ENCODE peak calls at places on chromosomes 2 and 18, in five cellular contexts. One of them, this sample, is unnamed.

GRCh38 chr2:106638609-106639008 is 151.4 kb downstream of the CD8B2 start:
- DNase-seq in transverse colon: no peak
- DNase-seq in A549: no peak
- DNase-seq in ovary: no peak
- DNase-seq in heart left ventricle: no peak
- DNase-seq in this sample: no peak

GRCh38 chr2:146821836-146822316 is 1023.0 kb upstream of the ACVR2A start:
- DNase-seq in transverse colon: no peak
- DNase-seq in A549: no peak
- DNase-seq in ovary: no peak
- DNase-seq in heart left ventricle: no peak
- DNase-seq in this sample: no peak

GRCh38 chr2:72129676-72130340 is 17.9 kb downstream of the CYP26B1 start:
- DNase-seq in transverse colon: no peak
- DNase-seq in A549: no peak
- DNase-seq in ovary: no peak
- DNase-seq in heart left ventricle: no peak
- DNase-seq in this sample: peak; percentile 81

GRCh38 chr2:226607379-226607778 is 192.2 kb downstream of the IRS1 start:
- DNase-seq in transverse colon: no peak
- DNase-seq in A549: peak; percentile 16
- DNase-seq in ovary: no peak
- DNase-seq in heart left ventricle: no peak
- DNase-seq in this sample: no peak

GRCh38 chr2:126761981-126762878 is 106.3 kb downstream of the GYPC start:
- DNase-seq in transverse colon: no peak
- DNase-seq in A549: no peak
- DNase-seq in ovary: no peak
- DNase-seq in heart left ventricle: no peak
- DNase-seq in this sample: no peak

GRCh38 chr2:30239308-30240161 is 8.2 kb downstream of the LBH start:
- DNase-seq in transverse colon: peak; percentile 79
- DNase-seq in A549: peak; percentile 87
- DNase-seq in ovary: peak; percentile 67
- DNase-seq in heart left ventricle: peak; percentile 77
- DNase-seq in this sample: peak; percentile 81

GRCh38 chr2:199851886-199852285 is 894 bp upstream of the FTCDNL1 start:
- DNase-seq in transverse colon: no peak
- DNase-seq in A549: no peak
- DNase-seq in ovary: no peak
- DNase-seq in heart left ventricle: no peak
- DNase-seq in this sample: no peak

GRCh38 chr2:73852020-73852419 is 23.3 kb downstream of the STAMBP start:
- DNase-seq in transverse colon: no peak
- DNase-seq in A549: peak; percentile 45
- DNase-seq in ovary: no peak
- DNase-seq in heart left ventricle: no peak
- DNase-seq in this sample: no peak

GRCh38 chr2:170396799-170397459 is 219.0 kb downstream of the MYO3B start:
- DNase-seq in transverse colon: no peak
- DNase-seq in A549: peak; percentile 19
- DNase-seq in ovary: no peak
- DNase-seq in heart left ventricle: no peak
- DNase-seq in this sample: no peak

GRCh38 chr2:31996571-31997150 is 14.1 kb downstream of the MEMO1 start:
- DNase-seq in transverse colon: no peak
- DNase-seq in A549: no peak
- DNase-seq in ovary: no peak
- DNase-seq in heart left ventricle: no peak
- DNase-seq in this sample: no peak

GRCh38 chr2:217632036-217632435 is 370.8 kb downstream of the TNS1 start:
- DNase-seq in transverse colon: peak; percentile 44
- DNase-seq in A549: no peak
- DNase-seq in ovary: peak; percentile 43
- DNase-seq in heart left ventricle: no peak
- DNase-seq in this sample: no peak

GRCh38 chr2:28394997-28395333 is 2.3 kb downstream of the FOSL2 start:
- DNase-seq in transverse colon: no peak
- DNase-seq in A549: no peak
- DNase-seq in ovary: no peak
- DNase-seq in heart left ventricle: no peak
- DNase-seq in this sample: no peak

GRCh38 chr2:28392297-28393114 is at the start of gene FOSL2:
- DNase-seq in transverse colon: peak; percentile 97
- DNase-seq in A549: peak; percentile 100
- DNase-seq in ovary: peak; percentile 96
- DNase-seq in heart left ventricle: peak; percentile 98
- DNase-seq in this sample: peak; percentile 98

GRCh38 chr2:28394331-28394877 is 1.7 kb downstream of the FOSL2 start:
- DNase-seq in transverse colon: peak; percentile 69
- DNase-seq in A549: peak; percentile 44
- DNase-seq in ovary: peak; percentile 66
- DNase-seq in heart left ventricle: peak; percentile 65
- DNase-seq in this sample: peak; percentile 93

GRCh38 chr2:28391564-28392296 is 928 bp upstream of the FOSL2 start:
- DNase-seq in transverse colon: peak; percentile 98
- DNase-seq in A549: peak; percentile 96
- DNase-seq in ovary: peak; percentile 92
- DNase-seq in heart left ventricle: peak; percentile 92
- DNase-seq in this sample: peak; percentile 99

DNA sequence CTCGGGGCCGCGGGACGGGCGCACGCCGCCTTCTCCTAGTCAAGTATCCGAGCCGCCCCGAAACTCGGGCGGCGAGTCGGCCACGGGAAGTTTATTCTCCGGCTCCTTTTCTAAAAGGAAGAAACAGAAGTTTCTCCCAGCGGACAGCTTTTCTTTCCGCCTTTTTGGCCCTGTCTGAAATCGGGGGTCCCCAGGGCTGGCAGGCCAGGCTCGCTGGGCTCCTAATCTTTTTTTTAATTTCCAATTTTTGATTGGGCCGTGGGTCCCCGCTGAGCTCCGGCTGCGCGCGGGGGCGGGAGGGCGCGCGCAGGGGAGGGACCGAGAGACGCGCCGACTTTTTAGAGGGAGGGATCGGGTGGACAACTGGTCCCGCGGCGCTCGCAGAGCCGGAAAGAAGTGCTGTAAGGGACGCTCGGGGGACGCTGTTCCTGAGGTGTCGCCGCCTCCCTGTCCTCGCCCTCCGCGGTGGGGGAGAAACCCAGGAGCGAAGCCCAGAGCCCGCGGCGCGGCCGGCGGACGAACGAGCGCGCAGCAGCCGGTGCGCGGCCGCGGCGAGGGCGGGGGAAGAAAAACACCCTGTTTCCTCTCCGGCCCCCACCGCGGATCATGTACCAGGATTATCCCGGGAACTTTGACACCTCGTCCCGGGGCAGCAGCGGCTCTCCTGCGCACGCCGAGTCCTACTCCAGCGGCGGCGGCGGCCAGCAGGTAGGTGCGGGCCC is 618 bp downstream of the FOSL2 start:
- DNase-seq in transverse colon: peak; percentile 60
- DNase-seq in A549: peak; percentile 63
- DNase-seq in ovary: peak; percentile 78
- DNase-seq in heart left ventricle: peak; percentile 80
- DNase-seq in this sample: no peak
- TF ChIP-seq POLR2A in transverse colon: no peak
- TF ChIP-seq POLR2A in A549: peak; percentile 28
- TF ChIP-seq POLR2A in ovary: no peak
- TF ChIP-seq POLR2A in heart left ventricle: no peak
- TF ChIP-seq POLR2A in this sample: peak; percentile 30

GRCh38 chr18:23237524-23238151 is 102.4 kb downstream of the CABLES1 start:
- DNase-seq in transverse colon: peak; percentile 61
- DNase-seq in A549: no peak
- DNase-seq in ovary: peak; percentile 67
- DNase-seq in heart left ventricle: peak; percentile 56
- DNase-seq in this sample: no peak
- TF ChIP-seq CTCF in transverse colon: peak; percentile 39
- TF ChIP-seq CTCF in A549: no peak
- TF ChIP-seq CTCF in ovary: no peak
- TF ChIP-seq CTCF in heart left ventricle: peak; percentile 16
- TF ChIP-seq CTCF in this sample: no peak

GRCh38 chr2:100417745-100418090 is 250 bp upstream of the CHST10 start:
- DNase-seq in transverse colon: no peak
- DNase-seq in A549: no peak
- DNase-seq in ovary: no peak
- DNase-seq in heart left ventricle: no peak
- DNase-seq in this sample: no peak
- H3K4me3 ChIP-seq in transverse colon: peak overlapping the region; percentile 54
- H3K4me3 ChIP-seq in A549: peak overlapping the region; percentile 79
- H3K4me3 ChIP-seq in ovary: peak overlapping the region; percentile 75
- H3K4me3 ChIP-seq in heart left ventricle: peak overlapping the region; percentile 72
- H3K4me3 ChIP-seq in this sample: peak overlapping the region; percentile 63

GRCh38 chr2:121754851-121755236 is 607 bp upstream of the TSN start:
- DNase-seq in transverse colon: no peak
- DNase-seq in A549: no peak
- DNase-seq in ovary: no peak
- DNase-seq in heart left ventricle: no peak
- DNase-seq in this sample: no peak

GRCh38 chr2:121755237-121756111 is at the start of gene TSN:
- DNase-seq in transverse colon: peak; percentile 99
- DNase-seq in A549: peak; percentile 98
- DNase-seq in ovary: peak; percentile 98
- DNase-seq in heart left ventricle: peak; percentile 99
- DNase-seq in this sample: peak; percentile 96
- TF ChIP-seq POLR2A in transverse colon: peak; percentile 75
- TF ChIP-seq POLR2A in A549: peak; percentile 70
- TF ChIP-seq POLR2A in ovary: peak; percentile 34
- TF ChIP-seq POLR2A in heart left ventricle: peak; percentile 75
- TF ChIP-seq POLR2A in this sample: no peak

This sample was measured in lower leg skin.